ENCODE peak calls at places on chromosomes 5 and 9, in seven cellular contexts. One of them, this sample, is unnamed.

GRCh38 chr5:157855404-157855994 is 3.4 kb downstream of the CLINT1 start:
- DNase-seq in HepG2: peak
- DNase-seq in SK-N-SH: peak
- DNase-seq in IMR-90: peak
- DNase-seq in GM12878: no peak
- DNase-seq in K562: peak
- DNase-seq in H1: peak
- DNase-seq in this sample: peak

GRCh38 chr9:136545065-136545965 is 533 bp downstream of the NOTCH1 start:
- DNase-seq in HepG2: no peak
- DNase-seq in SK-N-SH: peak
- DNase-seq in IMR-90: no peak
- DNase-seq in GM12878: no peak
- DNase-seq in K562: peak
- DNase-seq in H1: no peak
- DNase-seq in this sample: no peak

GRCh38 chr9:124849801-124850200 is 3.5 kb upstream of the WDR38 start:
- DNase-seq in HepG2: peak
- DNase-seq in SK-N-SH: no peak
- DNase-seq in IMR-90: peak
- DNase-seq in GM12878: no peak
- DNase-seq in K562: no peak
- DNase-seq in H1: no peak
- DNase-seq in this sample: no peak

GRCh38 chr5:14663734-14664269 is 716 bp upstream of the OTULIN start:
- DNase-seq in HepG2: no peak
- DNase-seq in SK-N-SH: peak
- DNase-seq in IMR-90: no peak
- DNase-seq in GM12878: no peak
- DNase-seq in K562: no peak
- DNase-seq in H1: no peak
- DNase-seq in this sample: no peak

GRCh38 chr9:121929893-121930875 is 162.9 kb downstream of the TTLL11 start:
- DNase-seq in HepG2: peak
- DNase-seq in SK-N-SH: peak
- DNase-seq in IMR-90: no peak
- DNase-seq in GM12878: peak
- DNase-seq in K562: peak
- DNase-seq in H1: peak
- DNase-seq in this sample: peak

GRCh38 chr5:139091439-139092156 is 106.6 kb downstream of the SIL1 start:
- DNase-seq in HepG2: no peak
- DNase-seq in SK-N-SH: no peak
- DNase-seq in IMR-90: no peak
- DNase-seq in GM12878: no peak
- DNase-seq in K562: no peak
- DNase-seq in H1: no peak
- DNase-seq in this sample: no peak

GRCh38 chr5:157744055-157745011 is 821 bp downstream of the LSM11 start:
- DNase-seq in HepG2: no peak
- DNase-seq in SK-N-SH: peak
- DNase-seq in IMR-90: no peak
- DNase-seq in GM12878: no peak
- DNase-seq in K562: peak
- DNase-seq in H1: no peak
- DNase-seq in this sample: no peak

GRCh38 chr5:76622973-76623596 is at the start of gene F2RL2:
- DNase-seq in HepG2: no peak
- DNase-seq in SK-N-SH: no peak
- DNase-seq in IMR-90: peak
- DNase-seq in GM12878: no peak
- DNase-seq in K562: peak
- DNase-seq in H1: no peak
- DNase-seq in this sample: peak

GRCh38 chr5:56039985-56040384 is 45.2 kb upstream of the IL6ST start:
- DNase-seq in HepG2: no peak
- DNase-seq in SK-N-SH: no peak
- DNase-seq in IMR-90: peak
- DNase-seq in GM12878: no peak
- DNase-seq in K562: no peak
- DNase-seq in H1: no peak
- DNase-seq in this sample: no peak

GRCh38 chr9:22147818-22148573 is 138.9 kb upstream of the CDKN2B start:
- DNase-seq in HepG2: peak
- DNase-seq in SK-N-SH: no peak
- DNase-seq in IMR-90: peak
- DNase-seq in GM12878: no peak
- DNase-seq in K562: no peak
- DNase-seq in H1: no peak
- DNase-seq in this sample: peak

GRCh38 chr5:73902327-73903051 is 276.5 kb downstream of the ARHGEF28 start:
- DNase-seq in HepG2: peak
- DNase-seq in SK-N-SH: peak
- DNase-seq in IMR-90: peak
- DNase-seq in GM12878: peak
- DNase-seq in K562: peak
- DNase-seq in H1: no peak
- DNase-seq in this sample: peak

GRCh38 chr9:81636280-81636653 is 53.1 kb downstream of the TLE1 start:
- DNase-seq in HepG2: no peak
- DNase-seq in SK-N-SH: no peak
- DNase-seq in IMR-90: no peak
- DNase-seq in GM12878: no peak
- DNase-seq in K562: no peak
- DNase-seq in H1: no peak
- DNase-seq in this sample: no peak

GRCh38 chr5:114449836-114450515 is 88.1 kb downstream of the KCNN2 start:
- DNase-seq in HepG2: peak
- DNase-seq in SK-N-SH: peak
- DNase-seq in IMR-90: peak
- DNase-seq in GM12878: peak
- DNase-seq in K562: peak
- DNase-seq in H1: peak
- DNase-seq in this sample: peak

GRCh38 chr9:69293186-69293585 is 31.8 kb upstream of the ENTREP1 start:
- DNase-seq in HepG2: no peak
- DNase-seq in SK-N-SH: no peak
- DNase-seq in IMR-90: no peak
- DNase-seq in GM12878: no peak
- DNase-seq in K562: no peak
- DNase-seq in H1: no peak
- DNase-seq in this sample: no peak

GRCh38 chr5:118891252-118891651 is 97.1 kb downstream of the DTWD2 start:
- DNase-seq in HepG2: no peak
- DNase-seq in SK-N-SH: no peak
- DNase-seq in IMR-90: no peak
- DNase-seq in GM12878: peak
- DNase-seq in K562: no peak
- DNase-seq in H1: no peak
- DNase-seq in this sample: no peak

GRCh38 chr9:129776938-129777768 is 24.3 kb upstream of the PTGES start:
- DNase-seq in HepG2: peak
- DNase-seq in SK-N-SH: peak
- DNase-seq in IMR-90: peak
- DNase-seq in GM12878: no peak
- DNase-seq in K562: peak
- DNase-seq in H1: no peak
- DNase-seq in this sample: peak

GRCh38 chr5:150249744-150250143 is 39.8 kb downstream of the CAMK2A start:
- DNase-seq in HepG2: no peak
- DNase-seq in SK-N-SH: no peak
- DNase-seq in IMR-90: no peak
- DNase-seq in GM12878: no peak
- DNase-seq in K562: no peak
- DNase-seq in H1: no peak
- DNase-seq in this sample: no peak

GRCh38 chr9:137397675-137398423 is 25.1 kb downstream of the EXD3 start:
- DNase-seq in HepG2: no peak
- DNase-seq in SK-N-SH: no peak
- DNase-seq in IMR-90: no peak
- DNase-seq in GM12878: no peak
- DNase-seq in K562: no peak
- DNase-seq in H1: no peak
- DNase-seq in this sample: no peak

GRCh38 chr5:172945151-172945550 is 14.1 kb upstream of the RPL26L1 start:
- DNase-seq in HepG2: no peak
- DNase-seq in SK-N-SH: no peak
- DNase-seq in IMR-90: no peak
- DNase-seq in GM12878: no peak
- DNase-seq in K562: no peak
- DNase-seq in H1: no peak
- DNase-seq in this sample: no peak

GRCh38 chr5:80364892-80365291 is 43.0 kb upstream of the ZFYVE16 start:
- DNase-seq in HepG2: no peak
- DNase-seq in SK-N-SH: no peak
- DNase-seq in IMR-90: no peak
- DNase-seq in GM12878: no peak
- DNase-seq in K562: no peak
- DNase-seq in H1: no peak
- DNase-seq in this sample: no peak

GRCh38 chr5:35859101-35859661 is 2.5 kb downstream of the IL7R start:
- DNase-seq in HepG2: no peak
- DNase-seq in SK-N-SH: no peak
- DNase-seq in IMR-90: peak
- DNase-seq in GM12878: no peak
- DNase-seq in K562: no peak
- DNase-seq in H1: no peak
- DNase-seq in this sample: no peak

DNA sequence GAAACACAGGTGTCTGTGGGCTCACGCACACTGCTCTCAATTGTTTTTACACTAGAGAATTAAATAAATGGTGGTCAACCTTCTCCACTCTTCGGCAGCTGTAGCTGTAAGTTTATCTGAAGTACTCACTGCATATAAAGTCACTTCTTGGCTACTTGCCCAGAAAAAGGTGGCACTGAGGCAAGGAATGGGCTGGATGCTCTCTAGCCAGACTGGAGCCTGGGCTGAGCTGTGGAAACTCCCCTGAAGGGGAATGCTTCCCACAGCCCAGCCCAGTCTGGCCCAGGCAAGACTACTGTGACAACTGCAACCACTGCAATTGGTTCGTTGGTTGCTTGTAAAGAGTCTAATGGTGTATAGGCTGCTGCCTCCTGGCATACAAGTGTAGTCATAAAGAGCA is 4.5 kb downstream of the LEAP2 start:
- DNase-seq in HepG2: no peak
- DNase-seq in SK-N-SH: no peak
- DNase-seq in IMR-90: peak
- DNase-seq in GM12878: no peak
- DNase-seq in K562: no peak
- DNase-seq in H1: no peak
- DNase-seq in this sample: no peak
- TF ChIP-seq RFX5 in HepG2: no peak
- TF ChIP-seq RFX5 in SK-N-SH: no peak
- TF ChIP-seq RFX5 in IMR-90: no peak
- TF ChIP-seq RFX5 in GM12878: no peak
- TF ChIP-seq RFX5 in K562: no peak
- TF ChIP-seq RFX5 in H1: no peak
- TF ChIP-seq RFX5 in this sample: no peak

GRCh38 chr5:32299059-32299677 is 13.6 kb downstream of the MTMR12 start:
- DNase-seq in HepG2: no peak
- DNase-seq in SK-N-SH: no peak
- DNase-seq in IMR-90: no peak
- DNase-seq in GM12878: no peak
- DNase-seq in K562: no peak
- DNase-seq in H1: no peak
- DNase-seq in this sample: no peak
- TF ChIP-seq RFX5 in HepG2: no peak
- TF ChIP-seq RFX5 in SK-N-SH: no peak
- TF ChIP-seq RFX5 in IMR-90: no peak
- TF ChIP-seq RFX5 in GM12878: no peak
- TF ChIP-seq RFX5 in K562: no peak
- TF ChIP-seq RFX5 in H1: no peak
- TF ChIP-seq RFX5 in this sample: no peak

GRCh38 chr9:120857902-120858301 is 15.2 kb upstream of the PSMD5 start:
- DNase-seq in HepG2: no peak
- DNase-seq in SK-N-SH: no peak
- DNase-seq in IMR-90: no peak
- DNase-seq in GM12878: no peak
- DNase-seq in K562: peak
- DNase-seq in H1: no peak
- DNase-seq in this sample: no peak

GRCh38 chr9:120857481-120857880 is 14.8 kb upstream of the PSMD5 start:
- DNase-seq in HepG2: no peak
- DNase-seq in SK-N-SH: no peak
- DNase-seq in IMR-90: no peak
- DNase-seq in GM12878: no peak
- DNase-seq in K562: peak
- DNase-seq in H1: no peak
- DNase-seq in this sample: no peak

GRCh38 chr9:120855827-120856636 is 13.3 kb upstream of the PSMD5 start:
- DNase-seq in HepG2: no peak
- DNase-seq in SK-N-SH: no peak
- DNase-seq in IMR-90: no peak
- DNase-seq in GM12878: no peak
- DNase-seq in K562: peak
- DNase-seq in H1: no peak
- DNase-seq in this sample: no peak

GRCh38 chr9:120854596-120855327 is 12.0 kb upstream of the PSMD5 start:
- DNase-seq in HepG2: no peak
- DNase-seq in SK-N-SH: no peak
- DNase-seq in IMR-90: no peak
- DNase-seq in GM12878: no peak
- DNase-seq in K562: no peak
- DNase-seq in H1: no peak
- DNase-seq in this sample: no peak

GRCh38 chr9:120856700-120857099 is 14.0 kb upstream of the PSMD5 start:
- DNase-seq in HepG2: no peak
- DNase-seq in SK-N-SH: no peak
- DNase-seq in IMR-90: no peak
- DNase-seq in GM12878: no peak
- DNase-seq in K562: no peak
- DNase-seq in H1: no peak
- DNase-seq in this sample: no peak
- TF ChIP-seq RFX5 in HepG2: no peak
- TF ChIP-seq RFX5 in SK-N-SH: no peak
- TF ChIP-seq RFX5 in IMR-90: no peak
- TF ChIP-seq RFX5 in GM12878: no peak
- TF ChIP-seq RFX5 in K562: no peak
- TF ChIP-seq RFX5 in H1: no peak
- TF ChIP-seq RFX5 in this sample: no peak

DNA sequence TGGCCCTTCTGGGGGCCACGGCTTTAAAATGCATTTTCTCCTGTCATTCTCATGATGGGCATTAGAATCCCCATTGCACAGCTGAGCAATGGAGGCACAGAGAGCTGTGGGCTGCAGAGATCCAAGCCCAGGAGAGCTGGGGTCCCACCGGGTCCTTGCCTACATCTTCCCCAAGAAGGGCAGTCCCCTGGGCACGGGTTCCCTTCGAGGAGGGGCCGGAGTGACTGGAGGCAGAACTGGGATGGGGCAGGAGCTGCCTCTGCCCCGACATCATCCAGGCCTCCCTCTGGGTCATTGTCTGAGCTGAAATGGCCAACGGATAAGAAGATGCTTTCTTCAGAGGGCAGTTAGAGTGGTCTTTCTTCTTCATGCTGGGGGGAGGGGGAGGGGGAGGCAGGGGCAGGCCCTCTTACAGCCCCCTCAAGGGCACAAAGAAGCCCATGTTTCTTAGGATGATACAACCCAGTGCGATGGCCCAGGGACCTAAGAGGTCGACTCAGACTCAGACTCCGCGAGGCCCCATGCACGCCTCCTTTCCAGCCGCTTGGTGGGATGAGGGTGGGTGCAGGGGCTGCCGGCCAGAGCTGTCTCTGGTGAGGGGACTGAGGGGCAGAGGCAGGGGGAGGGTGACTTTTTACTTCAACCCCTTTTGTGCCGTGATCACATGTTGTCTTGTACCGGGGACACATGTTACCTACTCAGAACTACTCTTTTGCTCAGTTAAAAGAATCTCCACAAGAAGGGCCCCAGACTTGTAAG is 112.4 kb upstream of the IRX2 start:
- DNase-seq in HepG2: no peak
- DNase-seq in SK-N-SH: no peak
- DNase-seq in IMR-90: no peak
- DNase-seq in GM12878: no peak
- DNase-seq in K562: no peak
- DNase-seq in H1: no peak
- DNase-seq in this sample: no peak
- TF ChIP-seq RFX5 in HepG2: no peak
- TF ChIP-seq RFX5 in SK-N-SH: no peak
- TF ChIP-seq RFX5 in IMR-90: no peak
- TF ChIP-seq RFX5 in GM12878: no peak
- TF ChIP-seq RFX5 in K562: no peak
- TF ChIP-seq RFX5 in H1: no peak
- TF ChIP-seq RFX5 in this sample: no peak

This sample was measured in A549.